ENCODE peak calls at places on chromosome 14, in five cellular contexts. N is pancreas, H is uterus, Q is Peyer's patch, X is RWPE1. V is an unnamed sample.
A peak's percentile ranks its signal among the peaks of the same experiment; 100 is the strongest.

GRCh38 chr14:44979740-44980346 is 17.9 kb downstream of the TOGARAM1 start:
- DNase-seq in H (peak; percentile 21), N (no peak), X (no peak), Q (no peak), V (no peak)

GRCh38 chr14:95025218-95025617 is 132.1 kb downstream of the DICER1 start:
- DNase-seq in H (no peak), X (no peak), Q (no peak), N (no peak), V (no peak)

GRCh38 chr14:104262515-104263514 is 124.4 kb downstream of the KIF26A start:
- DNase-seq in Q (no peak), H (no peak), X (no peak), N (no peak), V (no peak)

GRCh38 chr14:51978566-51979398 is 10.6 kb upstream of the RTRAF start:
- DNase-seq in X (peak; percentile 60), H (peak; percentile 82), Q (peak; percentile 85), N (peak; percentile 56), V (peak; percentile 67)

GRCh38 chr14:60656755-60657608 is 7.7 kb upstream of the SIX1 start:
- DNase-seq in H (no peak), N (peak; percentile 35), X (peak; percentile 26), Q (peak; percentile 54), V (no peak)

GRCh38 chr14:54680636-54681035 is 113.7 kb downstream of the SAMD4A start:
- DNase-seq in X (no peak), N (no peak), Q (no peak), H (no peak), V (no peak)

GRCh38 chr14:95769976-95770375 is 56.1 kb upstream of the TCL1A start:
- DNase-seq in H (no peak), X (no peak), N (no peak), Q (no peak), V (no peak)

GRCh38 chr14:67240168-67240932 is 885 bp upstream of the PALS1 start:
- DNase-seq in X (peak; percentile 17), N (peak; percentile 56), Q (peak; percentile 42), H (peak; percentile 38), V (peak; percentile 12)

GRCh38 chr14:70622111-70622712 is 19.5 kb upstream of the TTC9 start:
- DNase-seq in H (no peak), N (peak; percentile 18), Q (peak; percentile 44), X (peak; percentile 54), V (peak; percentile 61)

GRCh38 chr14:54617467-54617866 is 50.5 kb downstream of the SAMD4A start:
- DNase-seq in Q (no peak), X (no peak), H (no peak), N (no peak), V (no peak)

GRCh38 chr14:21068521-21069387 is 1.4 kb upstream of the ARHGEF40 start:
- DNase-seq in Q (peak; percentile 68), H (peak; percentile 75), X (peak; percentile 78), N (peak; percentile 55), V (peak; percentile 50)

GRCh38 chr14:66974397-66975025 is 214.7 kb upstream of the GARIN2 start:
- DNase-seq in Q (no peak), N (no peak), X (peak; percentile 18), H (no peak), V (no peak)

GRCh38 chr14:22962061-22962676 is 5.3 kb upstream of the HAUS4 start:
- DNase-seq in Q (no peak), N (no peak), X (no peak), H (no peak), V (no peak)

GRCh38 chr14:20343855-20344205 is 395 bp downstream of the PARP2 start:
- DNase-seq in Q (no peak), X (no peak), H (no peak), N (no peak), V (no peak)

GRCh38 chr14:101929946-101930345 is 34.4 kb upstream of the DYNC1H1 start:
- DNase-seq in N (no peak), Q (no peak), X (no peak), H (no peak), V (no peak)

GRCh38 chr14:35343709-35344474 is 51.7 kb downstream of the PSMA6 start:
- DNase-seq in Q (no peak), X (no peak), N (no peak), H (no peak), V (no peak)

GRCh38 chr14:59415836-59416620 is 49.2 kb downstream of the GPR135 start:
- DNase-seq in X (no peak), N (no peak), Q (no peak), H (no peak), V (no peak)

GRCh38 chr14:21015312-21015711 is 9.5 kb downstream of the NDRG2 start:
- DNase-seq in Q (no peak), X (no peak), N (no peak), H (no peak), V (no peak)

GRCh38 chr14:104135904-104136471 is 2.4 kb upstream of the KIF26A start:
- DNase-seq in H (no peak), Q (no peak), N (peak; percentile 1), X (no peak), V (no peak)

GRCh38 chr14:68971411-68972035 is 7.6 kb downstream of the ACTN1 start:
- DNase-seq in H (no peak), Q (no peak), X (no peak), N (no peak), V (no peak)
- H3K27ac ChIP-seq in H (peak overlapping the region; percentile 97), Q (peak overlapping the region; percentile 95), X (peak overlapping the region; percentile 40), N (no peak overlapping the region), V (peak overlapping the region; percentile 89)

DNA sequence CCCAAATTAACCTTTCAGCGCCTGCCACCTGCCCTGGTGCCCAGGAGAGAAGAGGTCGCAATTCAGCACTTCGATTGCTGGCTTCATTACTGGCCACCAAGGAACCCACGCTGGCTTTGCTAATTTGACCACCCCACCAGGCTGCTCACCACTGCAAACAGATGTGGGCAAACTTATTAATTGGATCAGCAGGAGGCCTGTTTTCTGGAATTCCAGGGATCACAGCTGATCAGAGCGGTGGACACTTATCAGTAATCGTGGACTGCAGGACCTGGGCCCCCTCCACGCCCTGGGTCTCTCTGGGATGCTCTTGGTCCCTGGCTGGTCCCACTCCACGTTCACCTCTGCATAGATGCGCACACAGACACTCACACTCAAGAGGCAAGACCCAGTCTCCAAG is 27.8 kb downstream of the BEGAIN start:
- DNase-seq in H (no peak), N (no peak), Q (no peak), X (no peak), V (no peak)
- H3K27ac ChIP-seq in H (no peak overlapping the region), N (no peak overlapping the region), Q (no peak overlapping the region), X (no peak overlapping the region), V (no peak overlapping the region)

GRCh38 chr14:78135450-78135891 is 34.7 kb upstream of the NRXN3 start:
- DNase-seq in N (no peak), X (peak; percentile 54), H (no peak), Q (no peak), V (no peak)
- H3K27ac ChIP-seq in N (no peak overlapping the region), X (no peak overlapping the region), H (no peak overlapping the region), Q (no peak overlapping the region), V (no peak overlapping the region)

GRCh38 chr14:37594916-37595808 is at the start of the genes FOXA1 and TTC6:
- DNase-seq in H (no peak), N (peak; percentile 45), X (peak; percentile 46), Q (no peak), V (no peak)
- H3K27ac ChIP-seq in H (no peak within 1 kb of the TSS), N (no peak within 1 kb of the TSS), X (no peak within 1 kb of the TSS), Q (peak within 1 kb of the TSS; percentile 94), V (no peak within 1 kb of the TSS)

DNA sequence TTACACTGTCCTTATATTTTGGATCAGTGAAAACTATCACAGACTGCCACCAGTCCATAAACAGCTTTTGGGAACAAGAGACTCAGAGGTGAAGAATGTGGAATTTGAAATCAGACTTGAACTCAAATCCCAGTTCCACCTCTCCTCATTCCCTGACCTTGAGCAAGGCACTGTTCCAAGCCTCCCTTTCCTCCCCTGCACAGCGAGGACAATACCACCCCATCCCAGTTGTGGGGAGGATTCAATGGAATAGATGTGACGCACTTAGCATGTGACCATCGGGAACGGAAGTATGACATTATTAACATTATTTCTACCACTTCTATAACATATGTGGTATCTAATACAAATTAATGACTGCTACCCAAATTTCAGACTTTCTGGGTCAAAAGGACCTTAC is 63.5 kb downstream of the DPF3 start:
- DNase-seq in N (no peak), Q (no peak), H (no peak), X (no peak), V (no peak)
- H3K27ac ChIP-seq in N (no peak overlapping the region), Q (peak overlapping the region; percentile 69), H (no peak overlapping the region), X (no peak overlapping the region), V (no peak overlapping the region)

DNA sequence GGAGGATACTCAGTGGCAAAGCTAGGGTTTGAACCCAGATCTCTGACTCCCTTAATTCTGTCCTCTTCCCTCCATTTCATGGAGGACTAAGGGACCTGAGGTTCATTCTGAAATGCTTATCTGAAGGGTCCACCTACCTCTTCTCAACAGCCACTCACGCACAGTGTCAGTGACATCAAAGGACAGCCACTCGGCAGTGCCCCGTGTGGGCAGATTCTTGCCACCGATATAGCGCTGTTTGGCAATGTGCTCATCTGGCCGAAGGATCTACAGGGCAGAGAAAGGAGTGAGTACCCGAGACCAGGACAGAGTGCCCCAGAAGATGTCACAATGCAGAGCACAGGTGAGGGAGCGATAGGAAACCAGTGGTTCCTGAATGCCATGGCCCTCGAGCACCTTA is 10.8 kb downstream of the TGFB3 start:
- DNase-seq in H (no peak), X (no peak), Q (no peak), N (no peak), V (no peak)
- H3K27ac ChIP-seq in H (no peak overlapping the region), X (no peak overlapping the region), Q (no peak overlapping the region), N (no peak overlapping the region), V (no peak overlapping the region)